ENCODE peak calls at places on chromosomes 4 and X, in eight cellular contexts. One of them, this sample, is unnamed.

GRCh38 chrX:57596109-57596870 is 4.5 kb downstream of the ZXDB start:
- DNase-seq in IMR-90: no peak
- DNase-seq in heart right ventricle: no peak
- DNase-seq in tibial nerve: no peak
- DNase-seq in HCT116: no peak
- DNase-seq in transverse colon: no peak
- DNase-seq in heart left ventricle: no peak
- DNase-seq in fibroblast of the aortic adventitia: peak
- DNase-seq in this sample: no peak

GRCh38 chr4:6123976-6124375 is 76.4 kb downstream of the JAKMIP1 start:
- DNase-seq in IMR-90: no peak
- DNase-seq in heart right ventricle: no peak
- DNase-seq in tibial nerve: no peak
- DNase-seq in HCT116: no peak
- DNase-seq in transverse colon: no peak
- DNase-seq in heart left ventricle: no peak
- DNase-seq in fibroblast of the aortic adventitia: no peak
- DNase-seq in this sample: no peak

GRCh38 chr4:173490817-173491518 is 39.1 kb downstream of the HAND2 start:
- DNase-seq in IMR-90: peak
- DNase-seq in heart right ventricle: no peak
- DNase-seq in tibial nerve: no peak
- DNase-seq in HCT116: no peak
- DNase-seq in transverse colon: no peak
- DNase-seq in heart left ventricle: no peak
- DNase-seq in fibroblast of the aortic adventitia: peak
- DNase-seq in this sample: no peak

GRCh38 chr4:85147481-85148076 is 181.1 kb upstream of the WDFY3 start:
- DNase-seq in IMR-90: peak
- DNase-seq in heart right ventricle: peak
- DNase-seq in tibial nerve: peak
- DNase-seq in HCT116: peak
- DNase-seq in transverse colon: peak
- DNase-seq in heart left ventricle: peak
- DNase-seq in fibroblast of the aortic adventitia: peak
- DNase-seq in this sample: no peak

GRCh38 chrX:39724544-39724943 is 373.2 kb downstream of the BCOR start:
- DNase-seq in IMR-90: no peak
- DNase-seq in heart right ventricle: no peak
- DNase-seq in tibial nerve: no peak
- DNase-seq in HCT116: no peak
- DNase-seq in transverse colon: no peak
- DNase-seq in heart left ventricle: no peak
- DNase-seq in fibroblast of the aortic adventitia: no peak
- DNase-seq in this sample: no peak

GRCh38 chrX:29275928-29276327 is 688.7 kb downstream of the IL1RAPL1 start:
- DNase-seq in IMR-90: no peak
- DNase-seq in heart right ventricle: no peak
- DNase-seq in tibial nerve: no peak
- DNase-seq in HCT116: no peak
- DNase-seq in transverse colon: no peak
- DNase-seq in heart left ventricle: no peak
- DNase-seq in fibroblast of the aortic adventitia: no peak
- DNase-seq in this sample: no peak

GRCh38 chr4:53537606-53538005 is 53.7 kb downstream of the LNX1 start:
- DNase-seq in IMR-90: no peak
- DNase-seq in heart right ventricle: no peak
- DNase-seq in tibial nerve: no peak
- DNase-seq in HCT116: no peak
- DNase-seq in transverse colon: peak
- DNase-seq in heart left ventricle: no peak
- DNase-seq in fibroblast of the aortic adventitia: no peak
- DNase-seq in this sample: no peak

GRCh38 chr4:186693159-186693815 is 30.4 kb downstream of the FAT1 start:
- DNase-seq in IMR-90: peak
- DNase-seq in heart right ventricle: peak
- DNase-seq in tibial nerve: peak
- DNase-seq in HCT116: peak
- DNase-seq in transverse colon: peak
- DNase-seq in heart left ventricle: peak
- DNase-seq in fibroblast of the aortic adventitia: peak
- DNase-seq in this sample: no peak

GRCh38 chrX:47645530-47645929 is 4.8 kb downstream of the ELK1 start:
- DNase-seq in IMR-90: no peak
- DNase-seq in heart right ventricle: no peak
- DNase-seq in tibial nerve: no peak
- DNase-seq in HCT116: no peak
- DNase-seq in transverse colon: no peak
- DNase-seq in heart left ventricle: no peak
- DNase-seq in fibroblast of the aortic adventitia: no peak
- DNase-seq in this sample: no peak

GRCh38 chrX:3142259-3143042 is 101.2 kb downstream of the ARSF start:
- DNase-seq in IMR-90: no peak
- DNase-seq in heart right ventricle: no peak
- DNase-seq in tibial nerve: no peak
- DNase-seq in HCT116: peak
- DNase-seq in transverse colon: no peak
- DNase-seq in heart left ventricle: no peak
- DNase-seq in fibroblast of the aortic adventitia: no peak
- DNase-seq in this sample: no peak

GRCh38 chrX:9180623-9181022 is 146.7 kb upstream of the FAM9B start:
- DNase-seq in IMR-90: no peak
- DNase-seq in heart right ventricle: no peak
- DNase-seq in tibial nerve: no peak
- DNase-seq in HCT116: no peak
- DNase-seq in transverse colon: no peak
- DNase-seq in heart left ventricle: no peak
- DNase-seq in fibroblast of the aortic adventitia: no peak
- DNase-seq in this sample: no peak

GRCh38 chrX:103197721-103198306 is 17.1 kb upstream of the BEX4 start:
- DNase-seq in IMR-90: peak
- DNase-seq in heart right ventricle: no peak
- DNase-seq in tibial nerve: no peak
- DNase-seq in HCT116: no peak
- DNase-seq in transverse colon: no peak
- DNase-seq in heart left ventricle: no peak
- DNase-seq in fibroblast of the aortic adventitia: peak
- DNase-seq in this sample: no peak

GRCh38 chr4:5960197-5960880 is 57.9 kb downstream of the C4orf50 start:
- DNase-seq in IMR-90: no peak
- DNase-seq in heart right ventricle: no peak
- DNase-seq in tibial nerve: no peak
- DNase-seq in HCT116: no peak
- DNase-seq in transverse colon: no peak
- DNase-seq in heart left ventricle: no peak
- DNase-seq in fibroblast of the aortic adventitia: no peak
- DNase-seq in this sample: no peak

GRCh38 chrX:56783996-56784620 is 55.1 kb downstream of the NBDY start:
- DNase-seq in IMR-90: no peak
- DNase-seq in heart right ventricle: no peak
- DNase-seq in tibial nerve: no peak
- DNase-seq in HCT116: no peak
- DNase-seq in transverse colon: no peak
- DNase-seq in heart left ventricle: no peak
- DNase-seq in fibroblast of the aortic adventitia: no peak
- DNase-seq in this sample: no peak

GRCh38 chr4:61200991-61201526 is 933 bp downstream of the ADGRL3 start:
- DNase-seq in IMR-90: no peak
- DNase-seq in heart right ventricle: no peak
- DNase-seq in tibial nerve: no peak
- DNase-seq in HCT116: no peak
- DNase-seq in transverse colon: no peak
- DNase-seq in heart left ventricle: peak
- DNase-seq in fibroblast of the aortic adventitia: peak
- DNase-seq in this sample: no peak

GRCh38 chr4:32102941-32103340 is 1382.8 kb downstream of the PCDH7 start:
- DNase-seq in IMR-90: no peak
- DNase-seq in heart right ventricle: no peak
- DNase-seq in tibial nerve: no peak
- DNase-seq in HCT116: no peak
- DNase-seq in transverse colon: no peak
- DNase-seq in heart left ventricle: no peak
- DNase-seq in fibroblast of the aortic adventitia: peak
- DNase-seq in this sample: no peak

GRCh38 chr4:10090467-10091250 is 25.9 kb downstream of the WDR1 start:
- DNase-seq in IMR-90: no peak
- DNase-seq in heart right ventricle: no peak
- DNase-seq in tibial nerve: no peak
- DNase-seq in HCT116: no peak
- DNase-seq in transverse colon: no peak
- DNase-seq in heart left ventricle: no peak
- DNase-seq in fibroblast of the aortic adventitia: no peak
- DNase-seq in this sample: no peak

GRCh38 chr4:150007512-150007911 is 70.7 kb upstream of the DCLK2 start:
- DNase-seq in IMR-90: peak
- DNase-seq in heart right ventricle: no peak
- DNase-seq in tibial nerve: no peak
- DNase-seq in HCT116: peak
- DNase-seq in transverse colon: no peak
- DNase-seq in heart left ventricle: no peak
- DNase-seq in fibroblast of the aortic adventitia: no peak
- DNase-seq in this sample: no peak

DNA sequence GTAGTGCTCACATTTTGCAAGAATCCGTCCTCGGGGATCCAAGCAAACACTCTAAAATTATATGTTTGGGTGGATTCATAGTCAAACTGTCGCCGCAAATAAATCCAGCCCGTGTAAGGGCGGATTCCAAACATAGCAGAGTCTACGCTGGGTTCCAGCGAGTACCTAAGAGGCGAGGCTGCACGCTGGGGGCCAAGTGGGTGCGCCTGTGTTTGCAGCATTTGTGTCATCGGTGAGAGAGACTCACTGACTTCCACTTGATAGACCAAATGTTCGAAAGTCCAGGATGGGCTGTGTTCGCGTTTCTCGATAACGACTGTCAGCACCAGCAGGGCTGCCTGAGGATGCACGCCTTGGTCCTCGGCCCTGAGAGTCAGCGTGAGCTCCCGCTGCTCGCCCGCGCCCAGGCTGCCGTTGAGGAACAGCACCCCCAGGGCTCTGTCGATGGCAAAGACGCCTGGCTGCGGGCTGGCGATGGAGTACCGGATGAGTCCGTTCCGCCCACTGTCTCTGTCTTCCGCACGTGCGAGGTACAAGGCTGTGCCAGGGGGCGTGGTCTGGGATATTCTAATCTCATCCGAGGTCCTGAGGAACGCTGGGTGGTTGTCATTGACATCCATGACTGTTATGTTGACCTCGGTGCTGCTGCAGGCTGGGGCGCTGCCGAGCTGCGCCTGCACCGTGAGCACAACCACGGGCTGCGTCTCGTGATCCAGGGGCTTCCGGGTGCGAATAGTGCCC is 158.7 kb downstream of the DCHS2 start:
- DNase-seq in IMR-90: peak
- DNase-seq in heart right ventricle: peak
- DNase-seq in tibial nerve: no peak
- DNase-seq in HCT116: no peak
- DNase-seq in transverse colon: peak
- DNase-seq in heart left ventricle: peak
- DNase-seq in fibroblast of the aortic adventitia: no peak
- DNase-seq in this sample: no peak
- TF ChIP-seq CTCF in IMR-90: no peak
- TF ChIP-seq CTCF in heart right ventricle: no peak
- TF ChIP-seq CTCF in tibial nerve: no peak
- TF ChIP-seq CTCF in HCT116: no peak
- TF ChIP-seq CTCF in transverse colon: no peak
- TF ChIP-seq CTCF in heart left ventricle: no peak
- TF ChIP-seq CTCF in fibroblast of the aortic adventitia: no peak
- TF ChIP-seq CTCF in this sample: no peak

DNA sequence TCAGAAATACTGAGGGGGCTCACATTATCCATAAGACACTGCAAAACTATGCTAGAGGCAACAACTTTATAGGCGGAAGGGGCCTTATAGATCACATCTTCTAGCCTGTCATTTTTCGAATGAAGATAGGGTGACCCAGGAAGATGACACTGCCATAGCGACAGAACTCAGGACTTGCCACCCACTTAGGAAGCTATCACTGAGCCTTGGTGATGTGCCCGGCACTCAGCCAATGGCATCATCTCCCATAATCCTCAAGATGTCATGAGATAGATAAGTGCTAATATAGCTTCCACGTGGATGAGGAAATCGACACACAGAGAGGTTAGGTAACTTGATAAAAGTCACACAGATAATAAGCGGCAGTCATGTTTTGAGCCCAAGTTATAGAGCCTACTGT is 346.6 kb downstream of the DHX15 start:
- DNase-seq in IMR-90: no peak
- DNase-seq in heart right ventricle: no peak
- DNase-seq in tibial nerve: no peak
- DNase-seq in HCT116: no peak
- DNase-seq in transverse colon: no peak
- DNase-seq in heart left ventricle: no peak
- DNase-seq in fibroblast of the aortic adventitia: no peak
- DNase-seq in this sample: no peak
- TF ChIP-seq CTCF in IMR-90: no peak
- TF ChIP-seq CTCF in heart right ventricle: no peak
- TF ChIP-seq CTCF in tibial nerve: no peak
- TF ChIP-seq CTCF in HCT116: no peak
- TF ChIP-seq CTCF in transverse colon: no peak
- TF ChIP-seq CTCF in heart left ventricle: no peak
- TF ChIP-seq CTCF in fibroblast of the aortic adventitia: no peak
- TF ChIP-seq CTCF in this sample: no peak

DNA sequence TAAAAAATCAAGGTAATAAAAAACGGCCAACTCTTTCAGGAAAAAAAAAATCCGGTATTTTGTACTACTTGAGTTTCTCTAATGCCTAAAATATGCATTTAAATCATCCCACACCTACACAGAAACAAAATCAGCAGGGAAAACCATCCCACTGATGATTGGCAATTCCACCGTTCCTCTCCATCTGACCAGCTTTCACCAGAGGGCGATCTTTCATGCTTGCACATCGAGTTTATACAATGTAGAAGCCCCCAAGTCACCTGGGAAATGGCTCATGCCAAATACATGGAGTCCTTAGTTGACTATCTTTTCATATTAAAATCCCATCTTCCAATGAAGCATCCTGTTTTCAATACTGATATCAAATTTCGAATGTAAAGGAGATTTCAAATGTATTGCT is 69.2 kb downstream of the PTCHD1 start:
- DNase-seq in IMR-90: no peak
- DNase-seq in heart right ventricle: no peak
- DNase-seq in tibial nerve: no peak
- DNase-seq in HCT116: peak
- DNase-seq in transverse colon: no peak
- DNase-seq in heart left ventricle: no peak
- DNase-seq in fibroblast of the aortic adventitia: no peak
- DNase-seq in this sample: peak
- TF ChIP-seq CTCF in IMR-90: no peak
- TF ChIP-seq CTCF in heart right ventricle: peak
- TF ChIP-seq CTCF in tibial nerve: no peak
- TF ChIP-seq CTCF in HCT116: peak
- TF ChIP-seq CTCF in transverse colon: no peak
- TF ChIP-seq CTCF in heart left ventricle: no peak
- TF ChIP-seq CTCF in fibroblast of the aortic adventitia: no peak
- TF ChIP-seq CTCF in this sample: no peak

DNA sequence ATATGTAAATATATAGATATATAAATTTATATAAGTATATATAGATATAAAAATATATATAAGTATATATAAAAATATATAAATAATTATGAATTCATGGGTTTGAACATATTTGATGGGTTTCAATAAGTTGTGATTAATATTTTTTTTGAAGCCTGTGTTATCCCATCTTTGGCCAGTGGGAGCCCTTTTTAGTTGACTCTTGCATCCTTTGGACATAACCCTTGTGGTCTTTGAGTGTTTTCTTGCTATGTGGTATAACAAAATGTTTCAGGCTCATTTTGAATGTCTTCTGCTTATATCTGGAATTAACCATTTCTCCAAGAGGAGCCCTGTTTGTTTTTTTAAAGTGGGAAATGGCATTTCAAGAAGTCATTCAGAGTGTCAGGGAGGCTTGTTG is 15.2 kb downstream of the SNX25 start:
- DNase-seq in IMR-90: no peak
- DNase-seq in heart right ventricle: no peak
- DNase-seq in tibial nerve: no peak
- DNase-seq in HCT116: no peak
- DNase-seq in transverse colon: no peak
- DNase-seq in heart left ventricle: no peak
- DNase-seq in fibroblast of the aortic adventitia: no peak
- DNase-seq in this sample: no peak
- TF ChIP-seq CTCF in IMR-90: no peak
- TF ChIP-seq CTCF in heart right ventricle: no peak
- TF ChIP-seq CTCF in tibial nerve: no peak
- TF ChIP-seq CTCF in HCT116: no peak
- TF ChIP-seq CTCF in transverse colon: no peak
- TF ChIP-seq CTCF in heart left ventricle: no peak
- TF ChIP-seq CTCF in fibroblast of the aortic adventitia: peak
- TF ChIP-seq CTCF in this sample: no peak

This sample was measured in Caco-2.